ENCODE peak calls at places on chromosome 22, in five cellular contexts. L, O, C, Q and D are unnamed samples. For H3K27me3 and H3K36me3, the result is how much of the 10 kb centered on the place peaks cover.

GRCh38 chr22:39120983-39121382 is 23.9 kb downstream of the APOBEC3H start:
- DNase-seq in L (no peak), Q (no peak), C (no peak), O (no peak), D (no peak)

GRCh38 chr22:27719535-27720227 is 81.9 kb downstream of the MN1 start:
- DNase-seq in O (no peak), Q (peak), C (no peak), L (peak), D (peak)

GRCh38 chr22:43185860-43186261 is 1.1 kb downstream of the TTLL12 start:
- DNase-seq in O (no peak), Q (peak), C (peak), L (peak), D (peak)

GRCh38 chr22:47043835-47044721 is 281.6 kb downstream of the TBC1D22A start:
- DNase-seq in C (peak), Q (peak), L (no peak), O (no peak), D (peak)

GRCh38 chr22:18066181-18066859 is 11.5 kb upstream of the PEX26 start:
- DNase-seq in Q (no peak), L (no peak), O (no peak), C (no peak), D (no peak)

GRCh38 chr22:25495286-25495685 is 69.2 kb upstream of the GRK3 start:
- DNase-seq in C (no peak), Q (peak), O (no peak), L (no peak), D (no peak)

GRCh38 chr22:31995046-31995445 is 48.0 kb upstream of the SLC5A1 start:
- DNase-seq in Q (no peak), C (no peak), L (no peak), O (no peak), D (peak)

GRCh38 chr22:27460596-27461347 is 340.8 kb downstream of the MN1 start:
- DNase-seq in C (peak), Q (peak), L (no peak), O (no peak), D (no peak)

GRCh38 chr22:39966522-39966921 is 6.3 kb downstream of the TMA7B start:
- DNase-seq in L (no peak), C (no peak), Q (no peak), O (no peak), D (no peak)

GRCh38 chr22:23695141-23695540 is 4.3 kb downstream of the RGL4 start:
- DNase-seq in O (no peak), L (no peak), Q (no peak), C (no peak), D (no peak)

GRCh38 chr22:36052505-36052941 is 23.9 kb upstream of the RBFOX2 start:
- DNase-seq in Q (peak), C (no peak), O (no peak), L (no peak), D (no peak)

GRCh38 chr22:22687638-22688500 is 43.5 kb downstream of the GGTLC2 start:
- DNase-seq in L (peak), O (no peak), Q (peak), C (no peak), D (peak)

GRCh38 chr22:27603823-27604190 is 197.7 kb downstream of the MN1 start:
- DNase-seq in C (no peak), Q (no peak), L (no peak), O (no peak), D (peak)

GRCh38 chr22:17890245-17890671 is 116.0 kb upstream of the BID start:
- DNase-seq in C (no peak), O (no peak), L (no peak), Q (peak), D (no peak)

GRCh38 chr22:16959345-16959930 is 48.6 kb downstream of the GAB4 start:
- DNase-seq in O (no peak), Q (no peak), L (no peak), C (no peak), D (peak)

GRCh38 chr22:26086359-26086758 is 82.9 kb upstream of the SEZ6L start:
- DNase-seq in O (no peak), L (no peak), C (no peak), Q (no peak), D (peak)

GRCh38 chr22:46457502-46458488 is 79.6 kb downstream of the CELSR1 start:
- DNase-seq in Q (peak), C (no peak), O (no peak), L (no peak), D (peak)

GRCh38 chr22:42967005-42967404 is 47.9 kb downstream of the PACSIN2 start:
- DNase-seq in L (no peak), Q (no peak), C (no peak), O (no peak), D (no peak)

GRCh38 chr22:20607157-20607907 is 99.9 kb downstream of the MED15 start:
- DNase-seq in C (no peak), Q (no peak), L (no peak), O (no peak), D (peak)

GRCh38 chr22:42856179-42856864 is 751 bp downstream of the ARFGAP3 start:
- DNase-seq in O (peak), Q (peak), L (peak), C (peak), D (no peak)

GRCh38 chr22:20523118-20523983 is 15.9 kb downstream of the MED15 start:
- DNase-seq in O (no peak), Q (peak), L (no peak), C (no peak), D (no peak)

GRCh38 chr22:21020802-21021429 is 6.0 kb downstream of the P2RX6 start:
- DNase-seq in L (no peak), Q (no peak), C (no peak), O (no peak), D (peak)

GRCh38 chr22:47168441-47168840 is 406.0 kb downstream of the TBC1D22A start:
- DNase-seq in L (no peak), Q (no peak), O (no peak), C (peak), D (no peak)

GRCh38 chr22:46193898-46194310 is 43.6 kb downstream of the PPARA start:
- DNase-seq in L (no peak), Q (no peak), C (no peak), O (no peak), D (no peak)

GRCh38 chr22:41831383-41831782 is 1.5 kb upstream of the SREBF2 start:
- DNase-seq in C (no peak), L (no peak), Q (no peak), O (no peak), D (no peak)

GRCh38 chr22:41828516-41828915 is 4.4 kb upstream of the SREBF2 start:
- DNase-seq in O (no peak), C (no peak), L (no peak), Q (no peak), D (no peak)

GRCh38 chr22:41827671-41828070 is 5.2 kb upstream of the SREBF2 start:
- DNase-seq in Q (no peak), O (no peak), L (no peak), C (no peak), D (no peak)

GRCh38 chr22:41831828-41832552 is 915 bp upstream of the SREBF2 start:
- DNase-seq in C (no peak), Q (peak), O (no peak), L (no peak), D (no peak)

DNA sequence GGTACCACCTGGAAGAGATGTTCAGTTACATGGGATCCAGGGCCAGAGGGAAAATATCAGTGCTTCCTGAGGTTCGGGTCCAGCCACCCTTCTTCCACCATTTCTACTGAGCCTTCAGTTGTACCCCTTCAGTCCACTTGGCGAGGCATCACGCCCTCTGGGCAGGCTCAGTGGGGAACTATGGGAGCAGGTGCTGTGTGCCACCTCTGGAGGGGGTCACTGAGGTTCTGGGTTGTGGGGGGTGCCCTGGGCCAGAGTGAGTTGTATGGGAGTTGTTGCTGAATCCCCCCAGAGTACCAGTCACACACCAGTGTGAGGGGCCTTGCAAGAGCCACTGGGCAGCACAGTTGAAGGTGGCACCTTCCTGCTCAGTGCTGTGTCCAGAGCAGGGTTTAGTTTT is 2.7 kb upstream of the SREBF2 start:
- DNase-seq in Q (no peak), O (no peak), L (no peak), C (no peak), D (peak)
- H3K4me3 ChIP-seq in Q (no peak), O (no peak), L (no peak), C (no peak), D (no peak)

GRCh38 chr22:45077826-45078334 is 68.1 kb upstream of the PHF21B start:
- DNase-seq in C (no peak), O (no peak), L (no peak), Q (no peak), D (no peak)

GRCh38 chr22:45073064-45073463 is 63.3 kb upstream of the PHF21B start:
- DNase-seq in L (no peak), O (no peak), Q (no peak), C (no peak), D (no peak)

GRCh38 chr22:45072322-45072903 is 62.6 kb upstream of the PHF21B start:
- DNase-seq in L (no peak), C (no peak), Q (peak), O (no peak), D (peak)

GRCh38 chr22:45082795-45083194 is 73.0 kb upstream of the PHF21B start:
- DNase-seq in Q (no peak), O (no peak), C (no peak), L (no peak), D (peak)

DNA sequence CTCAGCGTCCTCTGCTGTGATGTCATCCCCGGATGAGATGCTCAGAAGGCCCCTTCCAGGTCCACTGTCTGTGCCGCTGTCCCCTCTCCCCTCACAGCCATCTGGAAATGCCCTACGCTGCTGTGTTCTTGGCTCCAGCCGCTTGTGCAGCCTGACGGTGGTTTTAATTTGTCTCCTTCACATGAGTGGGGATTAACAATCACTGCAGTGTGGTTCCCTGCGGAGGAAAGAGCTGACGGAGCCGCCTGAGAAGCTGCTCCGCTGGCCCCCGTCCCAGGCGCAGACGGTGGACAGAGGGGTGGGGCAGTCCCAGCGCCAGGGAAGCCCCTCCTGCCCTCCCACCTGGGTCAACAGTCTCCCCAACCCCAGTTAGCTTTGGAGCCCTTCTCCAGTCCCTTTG is 67.5 kb upstream of the PHF21B start:
- DNase-seq in L (no peak), O (no peak), C (no peak), Q (no peak), D (no peak)
- H3K27me3 ChIP-seq in L (half or more), O (under half), C (half or more), Q (under half), D (under half)

DNA sequence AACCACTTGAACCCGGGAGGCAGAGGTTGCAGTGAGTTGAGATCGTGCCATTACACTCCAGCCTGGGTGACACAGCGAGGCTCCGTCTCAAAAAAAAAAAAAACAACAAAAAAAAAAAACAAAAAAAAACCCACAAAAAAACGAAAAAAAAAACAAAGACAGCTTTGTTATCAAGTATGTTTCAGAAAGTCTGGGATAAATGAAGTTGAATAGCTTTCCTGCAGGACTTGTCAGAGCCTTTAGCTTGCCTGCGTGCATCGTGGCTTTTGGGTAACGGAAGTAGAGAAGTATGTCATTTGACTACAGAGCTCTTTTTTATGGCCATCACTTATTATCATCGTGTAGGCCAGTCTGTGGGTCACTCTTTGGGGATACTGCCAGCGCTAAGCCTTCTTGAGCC is 14.6 kb downstream of the TRIOBP start:
- DNase-seq in O (no peak), Q (no peak), L (no peak), C (no peak), D (no peak)
- H3K36me3 ChIP-seq in O (under half), Q (under half), L (under half), C (under half), D (under half)

DNA sequence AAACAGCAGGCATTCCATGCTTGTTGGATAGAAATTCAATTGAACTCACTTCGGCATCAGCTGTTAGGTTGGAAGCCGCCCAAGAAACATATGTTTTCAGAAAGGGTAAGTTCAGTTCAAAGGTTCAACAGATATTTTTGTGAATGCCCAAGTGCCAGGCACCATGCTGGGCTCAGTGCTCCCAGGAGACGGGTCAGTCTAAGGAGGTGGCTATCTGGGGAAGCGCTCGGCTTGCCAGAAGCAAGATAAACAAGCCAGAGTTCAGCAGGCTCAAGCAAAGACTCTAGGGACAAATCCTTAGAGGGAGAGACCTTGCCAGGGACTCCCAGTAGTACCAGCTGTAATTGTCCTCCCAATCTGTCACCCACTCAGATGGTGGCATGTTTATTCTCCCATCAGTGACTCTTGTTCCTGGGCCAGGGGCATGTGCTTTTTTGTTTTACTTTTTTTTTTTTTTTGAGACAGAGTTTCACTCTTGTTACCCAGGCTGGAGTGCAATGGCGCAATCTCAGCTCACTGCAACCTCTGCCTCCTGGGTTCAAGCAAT is 64.5 kb upstream of the LARGE1 start:
- DNase-seq in O (no peak), L (no peak), Q (no peak), C (no peak), D (no peak)
- H3K4me3 ChIP-seq in O (no peak), L (no peak), Q (no peak), C (no peak), D (no peak)

DNA sequence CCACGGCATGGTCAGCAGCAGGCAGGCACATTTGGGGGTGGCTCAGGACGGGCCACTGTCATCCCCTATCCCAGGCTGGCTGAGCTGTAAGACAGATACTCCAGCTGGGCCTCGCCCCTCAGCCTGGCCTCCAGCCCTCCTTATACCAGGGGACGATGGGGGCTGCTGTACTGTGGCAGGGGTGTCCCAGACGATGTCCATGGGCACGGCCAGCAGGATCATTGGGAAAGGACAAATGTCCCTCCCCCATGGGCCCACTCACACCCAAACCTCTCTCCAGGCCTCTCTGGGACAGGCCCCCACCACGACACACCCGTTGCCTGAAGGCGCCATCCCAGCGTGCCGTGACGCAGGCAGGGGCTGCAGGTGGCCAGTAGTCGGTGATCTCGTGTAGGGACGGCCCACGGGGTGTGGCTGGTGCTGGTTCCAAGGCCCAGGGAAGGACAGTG is 1.5 kb upstream of the IL17REL start:
- DNase-seq in Q (no peak), O (no peak), C (peak), L (no peak), D (peak)
- H3K27me3 ChIP-seq in Q (half or more), O (under half), C (half or more), L (half or more), D (under half)

GRCh38 chr22:33302549-33302948 is 244.4 kb upstream of the SYN3 start:
- DNase-seq in C (no peak), L (no peak), Q (no peak), O (no peak), D (peak)
- H3K36me3 ChIP-seq in C (under half), L (under half), Q (under half), O (under half), D (under half)

GRCh38 chr22:35022291-35022690 is 43.7 kb upstream of the ISX start:
- DNase-seq in O (no peak), Q (no peak), L (no peak), C (no peak), D (no peak)

GRCh38 chr22:35024364-35024692 is 41.6 kb upstream of the ISX start:
- DNase-seq in C (no peak), Q (no peak), O (no peak), L (no peak), D (no peak)

GRCh38 chr22:35021166-35021565 is 44.8 kb upstream of the ISX start:
- DNase-seq in C (no peak), L (no peak), O (no peak), Q (no peak), D (no peak)

GRCh38 chr22:35020517-35020916 is 45.4 kb upstream of the ISX start:
- DNase-seq in L (no peak), O (no peak), Q (no peak), C (no peak), D (no peak)

GRCh38 chr22:35023692-35024363 is 42.1 kb upstream of the ISX start:
- DNase-seq in O (peak), Q (no peak), C (no peak), L (no peak), D (peak)
- H3K4me3 ChIP-seq in O (no peak), Q (no peak), C (no peak), L (no peak), D (no peak)

GRCh38 chr22:29715705-29716104 is 4.1 kb upstream of the CABP7 start:
- DNase-seq in O (no peak), C (no peak), L (no peak), Q (no peak), D (no peak)
- H3K27me3 ChIP-seq in O (under half), C (under half), L (half or more), Q (half or more), D (under half)